ENCODE peak calls at places on chromosomes 3 and 15, in five cellular contexts. One of them, this sample, is unnamed.

GRCh38 chr3:52289338-52289746 is 1.7 kb downstream of the GLYCTK start:
- DNase-seq in neural crest cell: no peak
- DNase-seq in NCI-H2081 treated with DMSO at 0.1 percent for 48 hours: no peak
- DNase-seq in heart left ventricle: no peak
- DNase-seq in stimulated activated CD4-positive, alpha-beta T cell treated with anti-CD3 and anti-CD28 coated beads, Interleukin-2, amount 100 ng/mL, for 24 hours: no peak
- DNase-seq in this sample: no peak

GRCh38 chr3:138078901-138079344 is 36.5 kb downstream of the DZIP1L start:
- DNase-seq in neural crest cell: no peak
- DNase-seq in NCI-H2081 treated with DMSO at 0.1 percent for 48 hours: no peak
- DNase-seq in stimulated activated CD4-positive, alpha-beta T cell treated with anti-CD3 and anti-CD28 coated beads, Interleukin-2, amount 100 ng/mL, for 24 hours: no peak
- DNase-seq in heart left ventricle: no peak
- DNase-seq in this sample: no peak

GRCh38 chr15:95919460-95919859 is 411.0 kb upstream of the NR2F2 start:
- DNase-seq in stimulated activated CD4-positive, alpha-beta T cell treated with anti-CD3 and anti-CD28 coated beads, Interleukin-2, amount 100 ng/mL, for 24 hours: no peak
- DNase-seq in neural crest cell: no peak
- DNase-seq in heart left ventricle: no peak
- DNase-seq in NCI-H2081 treated with DMSO at 0.1 percent for 48 hours: no peak
- DNase-seq in this sample: no peak

GRCh38 chr3:177835917-177836316 is 638.6 kb upstream of the TBL1XR1 start:
- DNase-seq in stimulated activated CD4-positive, alpha-beta T cell treated with anti-CD3 and anti-CD28 coated beads, Interleukin-2, amount 100 ng/mL, for 24 hours: no peak
- DNase-seq in heart left ventricle: no peak
- DNase-seq in NCI-H2081 treated with DMSO at 0.1 percent for 48 hours: no peak
- DNase-seq in neural crest cell: no peak
- DNase-seq in this sample: no peak

GRCh38 chr15:100295939-100296338 is 45.8 kb downstream of the ADAMTS17 start:
- DNase-seq in NCI-H2081 treated with DMSO at 0.1 percent for 48 hours: no peak
- DNase-seq in stimulated activated CD4-positive, alpha-beta T cell treated with anti-CD3 and anti-CD28 coated beads, Interleukin-2, amount 100 ng/mL, for 24 hours: no peak
- DNase-seq in heart left ventricle: no peak
- DNase-seq in neural crest cell: no peak
- DNase-seq in this sample: no peak

GRCh38 chr15:61916104-61916503 is 144.1 kb downstream of the VPS13C start:
- DNase-seq in stimulated activated CD4-positive, alpha-beta T cell treated with anti-CD3 and anti-CD28 coated beads, Interleukin-2, amount 100 ng/mL, for 24 hours: no peak
- DNase-seq in neural crest cell: no peak
- DNase-seq in heart left ventricle: no peak
- DNase-seq in NCI-H2081 treated with DMSO at 0.1 percent for 48 hours: no peak
- DNase-seq in this sample: no peak

GRCh38 chr3:47612178-47612577 is 33.5 kb upstream of the CSPG5 start:
- DNase-seq in heart left ventricle: no peak
- DNase-seq in NCI-H2081 treated with DMSO at 0.1 percent for 48 hours: no peak
- DNase-seq in neural crest cell: no peak
- DNase-seq in stimulated activated CD4-positive, alpha-beta T cell treated with anti-CD3 and anti-CD28 coated beads, Interleukin-2, amount 100 ng/mL, for 24 hours: no peak
- DNase-seq in this sample: no peak

GRCh38 chr3:70554170-70554569 is 241.7 kb upstream of the MDFIC2 start:
- DNase-seq in NCI-H2081 treated with DMSO at 0.1 percent for 48 hours: no peak
- DNase-seq in heart left ventricle: no peak
- DNase-seq in stimulated activated CD4-positive, alpha-beta T cell treated with anti-CD3 and anti-CD28 coated beads, Interleukin-2, amount 100 ng/mL, for 24 hours: no peak
- DNase-seq in neural crest cell: no peak
- DNase-seq in this sample: no peak

GRCh38 chr15:101438482-101439284 is 50.8 kb downstream of the PCSK6 start:
- DNase-seq in stimulated activated CD4-positive, alpha-beta T cell treated with anti-CD3 and anti-CD28 coated beads, Interleukin-2, amount 100 ng/mL, for 24 hours: no peak
- DNase-seq in heart left ventricle: no peak
- DNase-seq in NCI-H2081 treated with DMSO at 0.1 percent for 48 hours: no peak
- DNase-seq in neural crest cell: no peak
- DNase-seq in this sample: no peak

GRCh38 chr3:126530171-126531050 is 6.5 kb downstream of the CHST13 start:
- DNase-seq in stimulated activated CD4-positive, alpha-beta T cell treated with anti-CD3 and anti-CD28 coated beads, Interleukin-2, amount 100 ng/mL, for 24 hours: no peak
- DNase-seq in neural crest cell: no peak
- DNase-seq in heart left ventricle: no peak
- DNase-seq in NCI-H2081 treated with DMSO at 0.1 percent for 48 hours: no peak
- DNase-seq in this sample: no peak

GRCh38 chr3:44030690-44031344 is 210.9 kb upstream of the TOPAZ1 start:
- DNase-seq in neural crest cell: no peak
- DNase-seq in heart left ventricle: no peak
- DNase-seq in NCI-H2081 treated with DMSO at 0.1 percent for 48 hours: no peak
- DNase-seq in stimulated activated CD4-positive, alpha-beta T cell treated with anti-CD3 and anti-CD28 coated beads, Interleukin-2, amount 100 ng/mL, for 24 hours: no peak
- DNase-seq in this sample: no peak

GRCh38 chr3:55532806-55533205 is 45.7 kb upstream of the WNT5A start:
- DNase-seq in NCI-H2081 treated with DMSO at 0.1 percent for 48 hours: no peak
- DNase-seq in heart left ventricle: no peak
- DNase-seq in stimulated activated CD4-positive, alpha-beta T cell treated with anti-CD3 and anti-CD28 coated beads, Interleukin-2, amount 100 ng/mL, for 24 hours: no peak
- DNase-seq in neural crest cell: no peak
- DNase-seq in this sample: no peak

GRCh38 chr3:8870134-8870533 is 93.1 kb downstream of the RAD18 start:
- DNase-seq in NCI-H2081 treated with DMSO at 0.1 percent for 48 hours: no peak
- DNase-seq in stimulated activated CD4-positive, alpha-beta T cell treated with anti-CD3 and anti-CD28 coated beads, Interleukin-2, amount 100 ng/mL, for 24 hours: no peak
- DNase-seq in heart left ventricle: no peak
- DNase-seq in neural crest cell: no peak
- DNase-seq in this sample: no peak

GRCh38 chr3:68206524-68207117 is 552.2 kb upstream of the SUCLG2 start:
- DNase-seq in neural crest cell: no peak
- DNase-seq in NCI-H2081 treated with DMSO at 0.1 percent for 48 hours: no peak
- DNase-seq in heart left ventricle: no peak
- DNase-seq in stimulated activated CD4-positive, alpha-beta T cell treated with anti-CD3 and anti-CD28 coated beads, Interleukin-2, amount 100 ng/mL, for 24 hours: no peak
- DNase-seq in this sample: no peak

GRCh38 chr3:20648294-20648693 is 462.3 kb upstream of the SGO1 start:
- DNase-seq in NCI-H2081 treated with DMSO at 0.1 percent for 48 hours: no peak
- DNase-seq in stimulated activated CD4-positive, alpha-beta T cell treated with anti-CD3 and anti-CD28 coated beads, Interleukin-2, amount 100 ng/mL, for 24 hours: no peak
- DNase-seq in heart left ventricle: no peak
- DNase-seq in neural crest cell: no peak
- DNase-seq in this sample: no peak

GRCh38 chr3:10277115-10277625 is 15.6 kb downstream of the GHRL start:
- DNase-seq in stimulated activated CD4-positive, alpha-beta T cell treated with anti-CD3 and anti-CD28 coated beads, Interleukin-2, amount 100 ng/mL, for 24 hours: no peak
- DNase-seq in NCI-H2081 treated with DMSO at 0.1 percent for 48 hours: no peak
- DNase-seq in heart left ventricle: no peak
- DNase-seq in neural crest cell: no peak
- DNase-seq in this sample: no peak

GRCh38 chr15:64163662-64164362 is 990 bp upstream of the PPIB start:
- DNase-seq in heart left ventricle: no peak
- DNase-seq in NCI-H2081 treated with DMSO at 0.1 percent for 48 hours: no peak
- DNase-seq in neural crest cell: no peak
- DNase-seq in stimulated activated CD4-positive, alpha-beta T cell treated with anti-CD3 and anti-CD28 coated beads, Interleukin-2, amount 100 ng/mL, for 24 hours: no peak
- DNase-seq in this sample: no peak

GRCh38 chr3:41328916-41329315 is 129.6 kb downstream of the CTNNB1 start:
- DNase-seq in NCI-H2081 treated with DMSO at 0.1 percent for 48 hours: no peak
- DNase-seq in heart left ventricle: no peak
- DNase-seq in neural crest cell: no peak
- DNase-seq in stimulated activated CD4-positive, alpha-beta T cell treated with anti-CD3 and anti-CD28 coated beads, Interleukin-2, amount 100 ng/mL, for 24 hours: no peak
- DNase-seq in this sample: no peak

GRCh38 chr3:193813506-193813850 is 220.5 kb downstream of the OPA1 start:
- DNase-seq in NCI-H2081 treated with DMSO at 0.1 percent for 48 hours: no peak
- DNase-seq in neural crest cell: no peak
- DNase-seq in stimulated activated CD4-positive, alpha-beta T cell treated with anti-CD3 and anti-CD28 coated beads, Interleukin-2, amount 100 ng/mL, for 24 hours: no peak
- DNase-seq in heart left ventricle: no peak
- DNase-seq in this sample: no peak

GRCh38 chr3:126137490-126138130 is 42.8 kb downstream of the ALDH1L1 start:
- DNase-seq in stimulated activated CD4-positive, alpha-beta T cell treated with anti-CD3 and anti-CD28 coated beads, Interleukin-2, amount 100 ng/mL, for 24 hours: no peak
- DNase-seq in NCI-H2081 treated with DMSO at 0.1 percent for 48 hours: no peak
- DNase-seq in neural crest cell: no peak
- DNase-seq in heart left ventricle: peak
- DNase-seq in this sample: no peak

GRCh38 chr3:85881833-85882393 is 923.1 kb downstream of the CADM2 start:
- DNase-seq in NCI-H2081 treated with DMSO at 0.1 percent for 48 hours: no peak
- DNase-seq in neural crest cell: no peak
- DNase-seq in stimulated activated CD4-positive, alpha-beta T cell treated with anti-CD3 and anti-CD28 coated beads, Interleukin-2, amount 100 ng/mL, for 24 hours: no peak
- DNase-seq in heart left ventricle: no peak
- DNase-seq in this sample: no peak

GRCh38 chr3:28050895-28051294 is 190.5 kb upstream of the CMC1 start:
- DNase-seq in stimulated activated CD4-positive, alpha-beta T cell treated with anti-CD3 and anti-CD28 coated beads, Interleukin-2, amount 100 ng/mL, for 24 hours: peak
- DNase-seq in NCI-H2081 treated with DMSO at 0.1 percent for 48 hours: no peak
- DNase-seq in neural crest cell: no peak
- DNase-seq in heart left ventricle: no peak
- DNase-seq in this sample: no peak

GRCh38 chr3:134666466-134666865 is 15.6 kb upstream of the KY start:
- DNase-seq in stimulated activated CD4-positive, alpha-beta T cell treated with anti-CD3 and anti-CD28 coated beads, Interleukin-2, amount 100 ng/mL, for 24 hours: no peak
- DNase-seq in NCI-H2081 treated with DMSO at 0.1 percent for 48 hours: no peak
- DNase-seq in neural crest cell: no peak
- DNase-seq in heart left ventricle: no peak
- DNase-seq in this sample: no peak

GRCh38 chr3:184129012-184129411 is 6.1 kb upstream of the EIF2B5 start:
- DNase-seq in heart left ventricle: no peak
- DNase-seq in NCI-H2081 treated with DMSO at 0.1 percent for 48 hours: no peak
- DNase-seq in stimulated activated CD4-positive, alpha-beta T cell treated with anti-CD3 and anti-CD28 coated beads, Interleukin-2, amount 100 ng/mL, for 24 hours: no peak
- DNase-seq in neural crest cell: no peak
- DNase-seq in this sample: no peak

GRCh38 chr15:51647128-51647562 is 24.6 kb upstream of the DMXL2 start:
- DNase-seq in neural crest cell: no peak
- DNase-seq in heart left ventricle: peak
- DNase-seq in stimulated activated CD4-positive, alpha-beta T cell treated with anti-CD3 and anti-CD28 coated beads, Interleukin-2, amount 100 ng/mL, for 24 hours: no peak
- DNase-seq in NCI-H2081 treated with DMSO at 0.1 percent for 48 hours: no peak
- DNase-seq in this sample: no peak

GRCh38 chr3:41630708-41631107 is 331.2 kb downstream of the ULK4 start:
- DNase-seq in neural crest cell: no peak
- DNase-seq in heart left ventricle: no peak
- DNase-seq in stimulated activated CD4-positive, alpha-beta T cell treated with anti-CD3 and anti-CD28 coated beads, Interleukin-2, amount 100 ng/mL, for 24 hours: no peak
- DNase-seq in NCI-H2081 treated with DMSO at 0.1 percent for 48 hours: no peak
- DNase-seq in this sample: no peak

GRCh38 chr3:30952786-30953185 is 58.3 kb upstream of the GADL1 start:
- DNase-seq in neural crest cell: no peak
- DNase-seq in heart left ventricle: no peak
- DNase-seq in stimulated activated CD4-positive, alpha-beta T cell treated with anti-CD3 and anti-CD28 coated beads, Interleukin-2, amount 100 ng/mL, for 24 hours: no peak
- DNase-seq in NCI-H2081 treated with DMSO at 0.1 percent for 48 hours: no peak
- DNase-seq in this sample: no peak

GRCh38 chr3:133574260-133574881 is 885 bp downstream of the CDV3 start:
- DNase-seq in NCI-H2081 treated with DMSO at 0.1 percent for 48 hours: no peak
- DNase-seq in stimulated activated CD4-positive, alpha-beta T cell treated with anti-CD3 and anti-CD28 coated beads, Interleukin-2, amount 100 ng/mL, for 24 hours: peak
- DNase-seq in neural crest cell: peak
- DNase-seq in heart left ventricle: peak
- DNase-seq in this sample: no peak

GRCh38 chr3:52372822-52373504 is 56.8 kb downstream of the DNAH1 start:
- DNase-seq in NCI-H2081 treated with DMSO at 0.1 percent for 48 hours: no peak
- DNase-seq in stimulated activated CD4-positive, alpha-beta T cell treated with anti-CD3 and anti-CD28 coated beads, Interleukin-2, amount 100 ng/mL, for 24 hours: peak
- DNase-seq in neural crest cell: peak
- DNase-seq in heart left ventricle: peak
- DNase-seq in this sample: no peak

GRCh38 chr15:58369261-58369699 is 62.5 kb upstream of the LIPC start:
- DNase-seq in stimulated activated CD4-positive, alpha-beta T cell treated with anti-CD3 and anti-CD28 coated beads, Interleukin-2, amount 100 ng/mL, for 24 hours: no peak
- DNase-seq in neural crest cell: no peak
- DNase-seq in heart left ventricle: no peak
- DNase-seq in NCI-H2081 treated with DMSO at 0.1 percent for 48 hours: no peak
- DNase-seq in this sample: no peak

GRCh38 chr3:9203317-9203716 is 46.1 kb downstream of the SRGAP3 start:
- DNase-seq in neural crest cell: no peak
- DNase-seq in NCI-H2081 treated with DMSO at 0.1 percent for 48 hours: no peak
- DNase-seq in heart left ventricle: no peak
- DNase-seq in stimulated activated CD4-positive, alpha-beta T cell treated with anti-CD3 and anti-CD28 coated beads, Interleukin-2, amount 100 ng/mL, for 24 hours: no peak
- DNase-seq in this sample: no peak

GRCh38 chr3:123026551-123027291 is 842 bp downstream of the SEMA5B start:
- DNase-seq in NCI-H2081 treated with DMSO at 0.1 percent for 48 hours: no peak
- DNase-seq in heart left ventricle: peak
- DNase-seq in neural crest cell: peak
- DNase-seq in stimulated activated CD4-positive, alpha-beta T cell treated with anti-CD3 and anti-CD28 coated beads, Interleukin-2, amount 100 ng/mL, for 24 hours: peak
- DNase-seq in this sample: no peak

GRCh38 chr3:86563358-86563970 is 427.5 kb downstream of the VGLL3 start:
- DNase-seq in heart left ventricle: no peak
- DNase-seq in NCI-H2081 treated with DMSO at 0.1 percent for 48 hours: no peak
- DNase-seq in stimulated activated CD4-positive, alpha-beta T cell treated with anti-CD3 and anti-CD28 coated beads, Interleukin-2, amount 100 ng/mL, for 24 hours: no peak
- DNase-seq in neural crest cell: no peak
- DNase-seq in this sample: no peak

This sample was measured in omental fat pad.